ENCODE peak calls at places on chromosomes 7 and 10, in eight cellular contexts. V is transverse colon, J is stomach, E is uterus, M is prostate gland, B is HCT116, T is A549, D is adrenal gland. N is an unnamed sample.

GRCh38 chr7:32070406-32071360 is at the start of gene PDE1C:
- DNase-seq in M (no peak), V (no peak), D (no peak), J (no peak), T (peak), E (no peak), B (no peak), N (no peak)

GRCh38 chr7:41570766-41571165 is 132.1 kb downstream of the INHBA start:
- DNase-seq in D (no peak), V (no peak), B (no peak), M (no peak), E (no peak), J (no peak), T (no peak), N (no peak)

GRCh38 chr10:7817984-7818294 is 366 bp upstream of the TAF3 start:
- DNase-seq in J (no peak), V (no peak), D (no peak), T (no peak), M (no peak), B (no peak), E (no peak), N (no peak)

GRCh38 chr7:468141-468540 is 51.5 kb downstream of the PDGFA start:
- DNase-seq in E (peak), M (no peak), T (no peak), B (no peak), D (no peak), V (no peak), J (no peak), N (no peak)

GRCh38 chr10:74078037-74078436 is 72.6 kb downstream of the AP3M1 start:
- DNase-seq in J (no peak), E (no peak), M (no peak), D (no peak), T (no peak), B (no peak), V (no peak), N (no peak)

GRCh38 chr10:43227911-43228782 is 38.7 kb downstream of the RASGEF1A start:
- DNase-seq in J (no peak), D (peak), V (peak), M (no peak), T (no peak), B (no peak), E (peak), N (peak)

GRCh38 chr7:39952378-39952777 is 2.3 kb downstream of the CDK13 start:
- DNase-seq in M (no peak), T (no peak), V (no peak), B (no peak), E (no peak), D (no peak), J (no peak), N (no peak)

GRCh38 chr7:108170251-108170650 is 40.1 kb upstream of the LAMB4 start:
- DNase-seq in T (no peak), J (no peak), B (no peak), V (no peak), D (no peak), E (no peak), M (no peak), N (no peak)

GRCh38 chr7:106031271-106032029 is 68.4 kb downstream of the CDHR3 start:
- DNase-seq in B (no peak), D (no peak), E (peak), T (no peak), J (no peak), V (no peak), M (no peak), N (no peak)

GRCh38 chr7:40826419-40827216 is 691.8 kb downstream of the SUGCT start:
- DNase-seq in T (no peak), V (no peak), M (no peak), J (no peak), E (no peak), D (no peak), B (no peak), N (no peak)

GRCh38 chr7:141875453-141875852 is 34.2 kb upstream of the PRSS37 start:
- DNase-seq in T (no peak), B (no peak), V (no peak), M (no peak), J (no peak), E (no peak), D (no peak), N (no peak)

GRCh38 chr7:31134246-31135188 is 82.4 kb downstream of the ADCYAP1R1 start:
- DNase-seq in M (peak), E (peak), B (peak), V (peak), J (peak), T (peak), D (peak), N (no peak)

GRCh38 chr10:26931223-26931622 is 70.5 kb upstream of the ABI1 start:
- DNase-seq in D (no peak), J (peak), E (no peak), B (no peak), T (no peak), M (no peak), V (peak), N (no peak)

GRCh38 chr7:102318482-102318971 is 31.9 kb downstream of the SH2B2 start:
- DNase-seq in M (no peak), J (peak), T (peak), D (no peak), E (no peak), B (peak), V (no peak), N (no peak)

GRCh38 chr10:33039167-33039566 is 81.1 kb upstream of the ITGB1 start:
- DNase-seq in D (no peak), B (no peak), V (no peak), M (no peak), T (no peak), J (no peak), E (no peak), N (no peak)

GRCh38 chr10:61822781-61823230 is 78.7 kb upstream of the ARID5B start:
- DNase-seq in M (no peak), E (no peak), D (no peak), T (no peak), V (no peak), J (no peak), B (no peak), N (no peak)

GRCh38 chr10:43074827-43075611 is 1.9 kb upstream of the RET start:
- DNase-seq in M (no peak), D (no peak), J (no peak), B (no peak), T (no peak), E (no peak), V (no peak), N (no peak)

GRCh38 chr7:28678421-28678965 is 266.2 kb downstream of the CREB5 start:
- DNase-seq in B (no peak), E (no peak), V (no peak), D (no peak), T (no peak), J (no peak), M (no peak), N (no peak)

GRCh38 chr10:79019961-79020491 is 48.7 kb upstream of the ZMIZ1 start:
- DNase-seq in T (no peak), B (no peak), D (no peak), J (peak), E (peak), V (no peak), M (no peak), N (peak)

DNA sequence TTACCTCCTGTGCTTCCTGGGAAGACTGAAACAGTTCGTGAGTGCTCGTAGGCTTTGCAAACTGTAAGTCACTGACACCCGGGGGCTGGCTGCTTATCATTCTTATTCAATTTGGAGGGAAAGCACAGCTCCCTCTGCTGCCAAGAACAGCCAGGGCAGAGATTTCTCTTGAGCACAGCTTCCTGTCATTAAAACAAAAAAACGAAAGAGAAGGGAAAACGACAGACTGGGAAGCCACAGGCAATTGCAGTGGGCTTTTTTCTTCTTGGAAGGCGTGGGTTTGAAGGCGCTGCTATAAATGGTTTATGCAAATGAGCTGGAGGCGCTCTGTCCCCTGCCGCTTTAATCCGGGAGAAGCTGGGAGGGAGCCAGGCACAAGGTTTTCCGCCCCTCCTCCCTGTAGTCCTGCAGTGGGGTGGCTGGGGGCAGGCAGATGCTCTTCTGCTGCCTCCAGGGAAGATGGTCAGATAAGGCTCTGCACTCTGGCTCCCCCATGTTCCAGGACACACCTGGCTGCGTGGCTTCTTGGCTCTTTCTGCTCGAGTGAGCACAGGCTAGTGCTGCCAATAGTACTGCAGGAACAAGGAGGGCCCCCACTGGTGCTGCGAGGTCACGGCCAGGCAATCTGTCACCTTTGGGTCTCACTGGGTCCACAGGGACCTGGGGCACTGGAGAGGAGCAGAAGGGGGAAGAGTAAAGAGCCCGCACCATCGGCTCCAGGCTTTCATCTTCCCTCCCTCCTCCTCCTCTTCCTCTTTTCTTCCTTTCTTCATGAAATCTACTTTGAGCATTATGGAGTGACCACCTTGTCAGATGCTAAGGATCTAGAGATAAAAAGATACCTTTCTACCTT is 49.5 kb downstream of the NEURL1 start:
- DNase-seq in D (no peak), J (peak), V (peak), M (peak), B (peak), T (no peak), E (peak), N (peak)
- TF ChIP-seq CTCF in D (peak), J (peak), V (peak), M (no peak), B (peak), T (peak), E (peak), N (no peak)

GRCh38 chr7:92697414-92697813 is 107.2 kb upstream of the FAM133B start:
- DNase-seq in E (no peak), T (no peak), J (no peak), D (no peak), B (no peak), M (no peak), V (no peak), N (no peak)

GRCh38 chr7:92696584-92696983 is 106.4 kb upstream of the FAM133B start:
- DNase-seq in V (no peak), B (no peak), D (no peak), E (no peak), M (no peak), T (no peak), J (no peak), N (no peak)

GRCh38 chr7:92697012-92697411 is 106.8 kb upstream of the FAM133B start:
- DNase-seq in B (no peak), J (no peak), E (no peak), D (no peak), M (no peak), V (no peak), T (no peak), N (no peak)

GRCh38 chr7:92699560-92699959 is 109.4 kb upstream of the FAM133B start:
- DNase-seq in E (no peak), J (no peak), B (no peak), T (no peak), D (no peak), V (no peak), M (no peak), N (no peak)

GRCh38 chr7:92698237-92698841 is 108.1 kb upstream of the FAM133B start:
- DNase-seq in T (peak), E (peak), B (peak), J (peak), M (peak), V (peak), D (peak), N (no peak)
- TF ChIP-seq POLR2A in T (no peak), E (no peak), B (no peak), J (no peak), M (no peak), V (no peak), D (peak), N (no peak)

DNA sequence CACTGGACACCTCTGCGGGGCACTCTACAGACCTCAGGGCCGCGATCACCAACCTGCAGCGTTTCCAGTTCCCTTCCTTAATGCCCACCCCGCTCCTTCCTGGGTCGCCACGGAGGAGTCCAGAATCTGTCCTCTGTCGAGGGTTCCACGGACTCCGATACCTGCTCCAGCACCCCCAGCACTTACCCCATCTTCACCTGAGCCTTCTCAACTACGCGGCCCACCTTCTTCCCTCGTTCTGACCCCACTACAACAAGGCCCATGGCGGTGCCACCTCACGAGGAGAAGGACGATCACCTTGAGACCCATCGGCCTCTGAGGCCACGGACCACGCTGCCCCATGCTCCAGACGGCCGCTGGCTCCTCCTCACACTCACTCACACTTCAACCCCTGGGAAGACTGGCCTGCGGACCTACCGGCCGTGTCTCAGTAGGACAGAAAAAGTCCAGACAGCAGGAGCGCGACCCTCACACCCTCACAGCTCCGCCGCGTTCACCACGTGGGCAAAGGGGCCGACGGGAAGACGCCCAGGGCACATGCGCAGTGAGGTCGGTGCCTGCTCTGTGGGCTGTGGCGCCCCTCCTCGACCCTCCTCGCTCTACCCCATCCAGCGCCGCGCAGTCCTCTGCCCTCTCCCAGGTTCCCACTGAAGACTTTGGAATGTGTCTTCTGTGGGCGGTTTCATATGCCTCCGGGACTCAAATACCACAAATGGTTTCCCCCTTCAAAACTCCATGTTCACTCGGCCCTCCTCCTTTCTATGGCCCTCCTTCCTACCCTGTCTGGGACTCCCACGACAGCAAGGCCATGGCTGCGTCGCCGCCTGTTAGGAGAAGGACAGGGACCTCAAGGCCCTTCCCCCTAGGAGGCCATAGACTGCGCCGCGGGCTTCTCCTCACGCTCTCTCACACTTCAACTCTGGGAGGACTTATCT is 193.9 kb upstream of the PHF14 start:
- DNase-seq in V (no peak), E (no peak), J (no peak), D (no peak), B (no peak), T (no peak), M (no peak), N (peak)
- H3K4me3 ChIP-seq in V (no peak), E (no peak), J (no peak), D (no peak), B (no peak), T (no peak), M (no peak), N (no peak)

DNA sequence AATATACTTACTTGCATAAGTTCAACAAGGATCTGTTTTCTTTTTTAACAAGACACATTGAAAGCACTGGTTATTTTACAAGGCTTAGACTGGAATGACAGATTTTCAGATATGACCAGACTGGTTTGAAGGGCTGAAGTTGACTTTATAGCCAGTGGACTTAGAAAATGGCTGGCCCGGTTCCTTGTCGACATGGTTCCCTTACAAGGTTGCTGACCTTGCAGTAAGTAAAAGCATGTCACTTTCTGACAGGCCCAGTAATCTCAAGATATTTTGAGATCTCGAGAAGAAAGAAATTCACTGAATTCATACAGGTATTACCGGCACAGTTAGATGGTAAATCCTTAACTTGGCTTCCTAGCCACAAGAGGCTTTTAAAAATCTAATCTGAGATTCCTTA is 136.5 kb downstream of the COBL start:
- DNase-seq in E (no peak), M (peak), D (no peak), V (no peak), B (no peak), T (no peak), J (no peak), N (no peak)
- TF ChIP-seq CTCF in E (no peak), M (no peak), D (no peak), V (no peak), B (no peak), T (no peak), J (no peak), N (no peak)

DNA sequence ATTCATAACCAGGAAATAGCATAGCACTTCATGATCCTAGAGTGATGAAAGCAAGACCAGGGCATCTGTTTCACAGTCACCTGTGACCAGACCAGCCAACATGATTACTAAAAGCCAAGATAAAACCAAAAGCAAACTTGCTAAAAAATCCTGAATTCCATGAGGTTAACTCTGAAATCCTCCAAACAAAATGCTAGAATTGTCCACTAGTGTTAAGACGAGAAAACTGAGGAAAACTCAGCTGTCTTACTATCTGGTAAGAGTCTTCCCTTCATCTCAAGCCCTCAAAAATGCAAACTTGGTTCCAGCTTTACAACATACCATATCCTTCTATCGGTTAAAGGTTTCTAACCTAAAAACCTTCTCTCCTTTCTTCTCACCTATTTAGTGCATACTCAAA is 1.3 kb upstream of the NPM3 start:
- DNase-seq in E (no peak), B (no peak), M (no peak), J (no peak), V (no peak), D (no peak), T (no peak), N (no peak)
- TF ChIP-seq POLR2A in E (no peak), B (no peak), M (no peak), J (no peak), V (no peak), D (no peak), T (no peak), N (no peak)

DNA sequence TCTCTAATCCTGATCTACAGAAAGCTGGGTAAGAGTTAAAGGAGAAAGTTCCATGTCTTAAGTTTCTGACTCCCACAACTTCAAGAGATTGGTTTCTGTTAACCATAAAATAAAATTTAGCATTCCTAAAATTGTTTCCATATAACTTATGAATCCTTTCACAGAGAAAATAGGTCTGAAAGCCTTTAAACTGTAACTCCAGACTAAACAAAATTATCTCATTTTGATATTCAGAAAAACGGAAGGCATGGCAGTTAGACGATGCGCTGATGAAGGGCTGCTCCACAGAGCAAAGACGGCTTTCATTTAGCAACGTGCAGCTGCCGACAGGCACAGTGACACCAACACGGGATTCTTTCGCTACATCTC is 133.3 kb downstream of the SLC25A13 start:
- DNase-seq in J (no peak), V (no peak), T (no peak), B (no peak), E (no peak), D (no peak), M (no peak), N (no peak)
- H3K4me3 ChIP-seq in J (no peak), V (no peak), T (no peak), B (no peak), E (no peak), D (no peak), M (no peak), N (peak)

DNA sequence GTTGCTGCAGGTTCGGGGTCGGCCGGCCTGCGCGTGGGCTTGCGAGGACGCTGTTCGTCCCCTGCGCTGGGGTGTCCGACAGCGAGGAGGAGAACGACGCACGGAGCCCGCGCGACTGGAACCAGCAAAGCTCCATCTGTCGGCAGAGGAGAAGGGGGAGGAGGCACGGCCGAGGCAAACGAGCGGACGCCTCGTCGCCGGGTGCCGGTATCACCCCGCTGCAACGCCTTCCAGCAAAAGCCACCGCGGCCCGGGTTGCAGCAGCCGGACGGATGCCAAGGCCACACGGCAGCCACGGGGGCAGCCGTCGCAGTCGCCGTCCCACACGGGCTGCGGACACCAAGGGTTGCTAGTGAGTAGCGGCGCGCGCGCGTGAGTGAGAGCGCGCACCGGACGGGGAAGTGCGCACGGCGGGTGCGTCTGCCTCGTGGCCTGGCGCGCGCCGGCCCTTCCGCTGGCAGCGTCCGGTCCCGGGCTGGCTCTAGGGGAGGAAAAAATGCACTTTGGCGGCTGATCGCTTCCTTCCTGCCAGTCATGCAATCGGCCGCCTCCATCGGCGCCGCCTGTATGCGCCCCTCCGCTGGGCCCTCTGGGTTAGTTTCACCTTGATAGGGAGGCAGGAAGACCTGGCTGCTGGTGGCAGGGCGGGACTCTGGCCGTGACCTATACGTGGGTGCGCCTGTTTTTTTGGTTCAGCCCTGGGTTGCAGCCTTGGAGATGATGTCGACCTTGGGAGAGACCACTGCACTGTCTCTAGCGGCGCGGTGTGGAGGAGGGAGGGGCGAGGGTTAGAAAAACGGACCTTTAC is 446 bp downstream of the STAMBPL1 start:
- DNase-seq in M (peak), E (peak), T (peak), B (peak), V (peak), D (peak), J (peak), N (peak)
- TF ChIP-seq CTCF in M (peak), E (no peak), T (peak), B (no peak), V (no peak), D (no peak), J (no peak), N (no peak)

GRCh38 chr10:6174201-6174874 is 28.4 kb upstream of the PFKFB3 start:
- DNase-seq in M (no peak), B (no peak), V (no peak), E (no peak), J (no peak), D (no peak), T (no peak), N (no peak)

GRCh38 chr10:6168059-6168458 is 34.7 kb upstream of the PFKFB3 start:
- DNase-seq in T (no peak), V (no peak), M (no peak), D (no peak), J (no peak), E (no peak), B (no peak), N (no peak)

GRCh38 chr10:6173203-6173602 is 29.5 kb upstream of the PFKFB3 start:
- DNase-seq in E (no peak), D (no peak), J (no peak), B (no peak), V (peak), M (no peak), T (no peak), N (no peak)

GRCh38 chr10:6171891-6172354 is 30.8 kb upstream of the PFKFB3 start:
- DNase-seq in D (no peak), V (peak), M (no peak), J (peak), E (peak), B (no peak), T (no peak), N (no peak)

GRCh38 chr10:6170638-6171037 is 32.1 kb upstream of the PFKFB3 start:
- DNase-seq in M (no peak), E (no peak), V (peak), T (no peak), J (no peak), B (no peak), D (no peak), N (no peak)
- TF ChIP-seq POLR2A in M (no peak), E (no peak), V (no peak), T (no peak), J (no peak), B (no peak), D (no peak), N (no peak)

N was measured in suprapubic skin.